ENCODE peak calls at places on chromosomes 4 and X, in four cellular contexts. C, X, H and F are unnamed samples.

GRCh38 chr4:176839656-176840055 is 46.9 kb upstream of the VEGFC start:
- DNase-seq in C (no peak), X (no peak), H (no peak), F (peak; percentile 22)

GRCh38 chrX:134883134-134883700 is 107.6 kb upstream of the SMIM10 start:
- DNase-seq in C (no peak), X (no peak), H (no peak), F (no peak)

GRCh38 chrX:152600853-152601635 is 36.7 kb upstream of the GABRQ start:
- DNase-seq in C (peak; percentile 61), X (no peak), H (no peak), F (no peak)

GRCh38 chr4:98778206-98778605 is 119.8 kb upstream of the TSPAN5 start:
- DNase-seq in C (no peak), X (no peak), H (no peak), F (peak; percentile 86)

GRCh38 chrX:19660604-19661003 is 145.3 kb upstream of the MAP3K15 start:
- DNase-seq in C (no peak), X (no peak), H (no peak), F (no peak)

GRCh38 chrX:76617020-76617419 is 189.5 kb downstream of the MAGEE1 start:
- DNase-seq in C (no peak), X (no peak), H (no peak), F (no peak)

GRCh38 chrX:105820247-105820646 is 2.1 kb upstream of the NRK start:
- DNase-seq in C (no peak), X (no peak), H (no peak), F (no peak)

GRCh38 chr4:81030617-81031388 is at the start of gene BMP3:
- DNase-seq in C (peak; percentile 66), X (no peak), H (no peak), F (no peak)

GRCh38 chrX:112808007-112808406 is 32.6 kb downstream of the AMOT start:
- DNase-seq in C (no peak), X (no peak), H (no peak), F (no peak)

GRCh38 chrX:50770702-50771101 is 43.3 kb downstream of the SHROOM4 start:
- DNase-seq in C (no peak), X (no peak), H (no peak), F (no peak)

GRCh38 chr4:24482871-24483270 is 101.5 kb downstream of the DHX15 start:
- DNase-seq in C (no peak), X (no peak), H (no peak), F (no peak)

GRCh38 chrX:154307207-154307606 is 11.6 kb downstream of the TKTL1 start:
- DNase-seq in C (no peak), X (no peak), H (no peak), F (no peak)

GRCh38 chr4:20192754-20193521 is 58.8 kb upstream of the SLIT2 start:
- DNase-seq in C (no peak), X (no peak), H (no peak), F (peak; percentile 59)

GRCh38 chr4:120723986-120724385 is 198.5 kb downstream of the PRDM5 start:
- DNase-seq in C (no peak), X (no peak), H (no peak), F (no peak)

GRCh38 chr4:75715105-75715799 is 9.1 kb upstream of the USO1 start:
- DNase-seq in C (no peak), X (no peak), H (no peak), F (no peak)

GRCh38 chr4:111854494-111855087 is 290.7 kb upstream of the FAM241A start:
- DNase-seq in C (no peak), X (no peak), H (no peak), F (peak; percentile 55)

GRCh38 chrX:35625714-35626113 is 172.4 kb upstream of the MAGEB16 start:
- DNase-seq in C (no peak), X (no peak), H (no peak), F (no peak)

GRCh38 chr4:82774711-82775171 is 23.9 kb downstream of the SCD5 start:
- DNase-seq in C (peak; percentile 75), X (no peak), H (no peak), F (no peak)

GRCh38 chrX:123340691-123341090 is 156.6 kb downstream of the GRIA3 start:
- DNase-seq in C (no peak), X (no peak), H (no peak), F (no peak)

GRCh38 chr4:76753814-76754213 is 144.1 kb downstream of the SOWAHB start:
- DNase-seq in C (no peak), X (no peak), H (no peak), F (peak; percentile 93)

GRCh38 chr4:120918788-120919187 is 3.7 kb downstream of the PRDM5 start:
- DNase-seq in C (no peak), X (no peak), H (no peak), F (no peak)

GRCh38 chrX:45077748-45078424 is 122.8 kb downstream of the DIPK2B start:
- DNase-seq in C (no peak), X (no peak), H (no peak), F (no peak)

GRCh38 chrX:56763556-56764152 is 34.6 kb downstream of the NBDY start:
- DNase-seq in C (peak; percentile 21), X (peak; percentile 23), H (peak; percentile 38), F (no peak)

GRCh38 chr4:84751707-84752106 is 168.8 kb downstream of the CDS1 start:
- DNase-seq in C (no peak), X (no peak), H (no peak), F (no peak)

GRCh38 chrX:103356023-103356798 is at the start of gene TCEAL9:
- DNase-seq in C (peak; percentile 78), X (no peak), H (no peak), F (peak; percentile 79)

GRCh38 chr4:113145519-113146291 is 96.3 kb downstream of the ANK2 start:
- DNase-seq in C (peak; percentile 59), X (no peak), H (no peak), F (no peak)

GRCh38 chrX:115650916-115651315 is 89.9 kb downstream of the PLS3 start:
- DNase-seq in C (peak; percentile 64), X (no peak), H (no peak), F (peak; percentile 48)

GRCh38 chr4:109947918-109948317 is 35.2 kb downstream of the EGF start:
- DNase-seq in C (no peak), X (no peak), H (no peak), F (peak; percentile 16)

GRCh38 chrX:119475389-119476101 is 7.3 kb downstream of the SLC25A5 start:
- DNase-seq in C (no peak), X (no peak), H (no peak), F (peak; percentile 46)

GRCh38 chr4:73620115-73620792 is at the start of gene RASSF6:
- DNase-seq in C (peak; percentile 73), X (no peak), H (no peak), F (peak; percentile 18)

GRCh38 chr4:2080429-2081300 is 21.5 kb downstream of the NAT8L start:
- DNase-seq in C (no peak), X (no peak), H (no peak), F (no peak)

GRCh38 chr4:30867427-30867826 is 147.3 kb downstream of the PCDH7 start:
- DNase-seq in C (no peak), X (no peak), H (no peak), F (no peak)

GRCh38 chr4:27594917-27595316 is 734.3 kb downstream of the STIM2 start:
- DNase-seq in C (no peak), X (no peak), H (no peak), F (no peak)

GRCh38 chr4:78155616-78156105 is 98.5 kb downstream of the FRAS1 start:
- DNase-seq in C (no peak), X (no peak), H (no peak), F (no peak)

GRCh38 chr4:177566691-177567090 is 124.5 kb upstream of the AGA start:
- DNase-seq in C (no peak), X (no peak), H (no peak), F (no peak)

GRCh38 chrX:53088136-53088974 is 5.6 kb upstream of the KANTR start:
- DNase-seq in C (peak; percentile 83), X (no peak), H (peak; percentile 69), F (peak; percentile 65)

GRCh38 chrX:50905334-50905733 is 5.2 kb upstream of the BMP15 start:
- DNase-seq in C (no peak), X (no peak), H (no peak), F (no peak)

GRCh38 chrX:37745354-37745753 is 34.5 kb upstream of the CYBB start:
- DNase-seq in C (peak; percentile 60), X (peak; percentile 54), H (peak; percentile 71), F (peak; percentile 60)